ENCODE peak calls at places on chromosomes 1 and 21, in six cellular contexts. U is cerebellum; Q is stimulated activated CD8-positive, alpha-beta memory T cell treated with anti-CD3 and anti-CD28 coated beads, Interleukin-2, amount 100 ng/mL, for 48 hours; H is lung microvascular endothelial cell; M is T-cell; B is midbrain. L is an unnamed sample.

GRCh38 chr1:67004176-67004575 is 49.8 kb downstream of the SLC35D1 start:
- DNase-seq in B (no peak), Q (no peak), H (no peak), U (no peak), M (no peak), L (no peak)

GRCh38 chr1:219119839-219120238 is 53.8 kb upstream of the LYPLAL1 start:
- DNase-seq in B (no peak), U (no peak), H (no peak), M (no peak), Q (no peak), L (no peak)

GRCh38 chr1:198443374-198444233 is 96.9 kb downstream of the ATP6V1G3 start:
- DNase-seq in Q (no peak), U (no peak), H (peak; percentile 97), B (no peak), M (no peak), L (no peak)

GRCh38 chr1:203273869-203274602 is 31.3 kb upstream of the BTG2 start:
- DNase-seq in U (no peak), M (no peak), H (no peak), Q (no peak), B (peak; percentile 41), L (no peak)

GRCh38 chr1:89600792-89601191 is 32.1 kb upstream of the LRRC8C start:
- DNase-seq in B (no peak), U (no peak), M (no peak), Q (no peak), H (no peak), L (no peak)

GRCh38 chr1:15543589-15544568 is 17.2 kb downstream of the DNAJC16 start:
- DNase-seq in B (no peak), Q (no peak), U (no peak), H (no peak), M (no peak), L (no peak)

GRCh38 chr1:109947582-109948284 is 36.8 kb upstream of the AHCYL1 start:
- DNase-seq in H (no peak), M (no peak), B (no peak), U (no peak), Q (no peak), L (no peak)

GRCh38 chr1:185733818-185734709 is at the start of gene HMCN1:
- DNase-seq in H (peak; percentile 47), B (peak; percentile 27), M (no peak), U (peak; percentile 12), Q (no peak), L (no peak)

GRCh38 chr21:45487891-45488600 is 54.2 kb downstream of the SLC19A1 start:
- DNase-seq in M (no peak), Q (no peak), H (no peak), U (no peak), B (no peak), L (no peak)

GRCh38 chr1:216186816-216187215 is 236.4 kb downstream of the USH2A start:
- DNase-seq in M (no peak), B (no peak), H (no peak), Q (no peak), U (no peak), L (no peak)

GRCh38 chr1:89993541-89993940 is 1.4 kb upstream of the ZNF326 start:
- DNase-seq in H (no peak), B (no peak), U (no peak), M (no peak), Q (no peak), L (no peak)

GRCh38 chr1:110548381-110548780 is 29.4 kb upstream of the KCNA10 start:
- DNase-seq in Q (no peak), U (peak; percentile 76), B (peak; percentile 9), H (peak; percentile 18), M (no peak), L (no peak)

GRCh38 chr1:147225193-147225730 is at the start of gene FMO5:
- DNase-seq in H (peak; percentile 59), B (peak; percentile 45), Q (peak; percentile 20), M (peak; percentile 36), U (peak; percentile 13), L (peak; percentile 14)

GRCh38 chr1:114224196-114224907 is 70.7 kb upstream of the SYT6 start:
- DNase-seq in B (no peak), H (no peak), M (no peak), U (no peak), Q (no peak), L (no peak)

GRCh38 chr1:247332215-247332900 is 691 bp upstream of the ZNF496 start:
- DNase-seq in M (peak; percentile 47), H (peak; percentile 52), U (peak; percentile 39), Q (peak; percentile 44), B (no peak), L (no peak)

GRCh38 chr1:1181129-1181937 is 7.7 kb downstream of the TTLL10 start:
- DNase-seq in U (no peak), M (no peak), H (no peak), Q (no peak), B (no peak), L (no peak)

GRCh38 chr1:109824349-109825115 is 60.8 kb upstream of the EPS8L3 start:
- DNase-seq in B (no peak), H (no peak), U (no peak), M (no peak), Q (no peak), L (no peak)

GRCh38 chr1:202235856-202236837 is 42.5 kb downstream of the LGR6 start:
- DNase-seq in Q (peak; percentile 65), B (no peak), M (peak; percentile 45), H (peak; percentile 92), U (peak; percentile 27), L (peak; percentile 47)

GRCh38 chr1:156480411-156481192 is 20.0 kb downstream of the MEF2D start:
- DNase-seq in Q (peak; percentile 66), U (no peak), H (peak; percentile 73), M (peak; percentile 80), B (peak; percentile 25), L (no peak)

GRCh38 chr1:164637461-164638375 is 78.7 kb downstream of the PBX1 start:
- DNase-seq in H (peak; percentile 28), M (no peak), B (peak; percentile 26), Q (no peak), U (peak; percentile 72), L (no peak)

GRCh38 chr21:35063428-35064172 is 14.5 kb upstream of the RUNX1 start:
- DNase-seq in Q (no peak), M (no peak), U (no peak), B (no peak), H (no peak), L (no peak)